ENCODE peak calls at places on chromosomes 13 and 19, in six cellular contexts. W is GM23338, S is dorsolateral prefrontal cortex, C is left ventricle myocardium inferior, L is foreskin fibroblast, R is astrocyte of the spinal cord. N is an unnamed sample.

GRCh38 chr13:94548382-94549240 is 47.3 kb downstream of the TGDS start:
- DNase-seq in L (peak; percentile 19), S (peak; percentile 51), C (peak; percentile 43), R (peak; percentile 47), W (peak; percentile 80), N (peak; percentile 39)

GRCh38 chr13:109840201-109840892 is 54.0 kb upstream of the IRS2 start:
- DNase-seq in R (peak; percentile 34), C (no peak), S (no peak), W (no peak), L (peak; percentile 85), N (peak; percentile 69)

GRCh38 chr19:51023946-51024345 is 2.5 kb downstream of the KLK11 start:
- DNase-seq in C (no peak), S (no peak), R (no peak), W (no peak), L (no peak), N (no peak)

GRCh38 chr13:35526577-35526976 is 50.1 kb upstream of the MAB21L1 start:
- DNase-seq in L (no peak), C (no peak), R (no peak), W (no peak), S (no peak), N (no peak)

GRCh38 chr13:27023385-27023784 is 148.2 kb downstream of the USP12 start:
- DNase-seq in R (no peak), L (no peak), S (no peak), C (no peak), W (no peak), N (no peak)

GRCh38 chr13:40552895-40553294 is 113.5 kb downstream of the FOXO1 start:
- DNase-seq in R (no peak), W (no peak), S (no peak), L (no peak), C (no peak), N (no peak)

GRCh38 chr19:24046550-24046949 is 40.4 kb upstream of the ZNF254 start:
- DNase-seq in C (no peak), S (no peak), R (no peak), L (no peak), W (no peak), N (no peak)

GRCh38 chr13:63075126-63075525 is 1659.5 kb upstream of the PCDH20 start:
- DNase-seq in L (no peak), R (no peak), S (no peak), C (no peak), W (no peak), N (no peak)

GRCh38 chr19:17405250-17406038 is at the start of gene BST2:
- DNase-seq in C (peak; percentile 46), W (peak; percentile 78), R (peak; percentile 42), S (no peak), L (no peak), N (no peak)

GRCh38 chr13:38687246-38688229 is 661 bp downstream of the FREM2 start:
- DNase-seq in R (peak; percentile 36), L (no peak), C (no peak), S (peak; percentile 47), W (peak; percentile 69), N (peak; percentile 5)

GRCh38 chr13:77239312-77239711 is 87.6 kb downstream of the MYCBP2 start:
- DNase-seq in W (no peak), C (no peak), R (peak; percentile 4), S (no peak), L (peak; percentile 11), N (peak; percentile 56)

GRCh38 chr13:26247608-26248007 is 6.3 kb upstream of the CDK8 start:
- DNase-seq in R (no peak), S (no peak), C (no peak), W (no peak), L (no peak), N (peak; percentile 25)

GRCh38 chr19:47470447-47471195 is 1.1 kb downstream of the SLC8A2 start:
- DNase-seq in W (no peak), R (no peak), C (no peak), L (no peak), S (no peak), N (no peak)

GRCh38 chr19:29855771-29856510 is 44.1 kb downstream of the CCNE1 start:
- DNase-seq in L (no peak), R (no peak), S (no peak), C (no peak), W (no peak), N (no peak)

GRCh38 chr13:99442273-99442895 is 58.9 kb upstream of the TM9SF2 start:
- DNase-seq in W (peak; percentile 62), S (no peak), R (peak; percentile 49), L (no peak), C (no peak), N (peak; percentile 56)

GRCh38 chr13:83121904-83122303 is 760.4 kb downstream of the SLITRK1 start:
- DNase-seq in L (no peak), W (no peak), S (no peak), R (no peak), C (no peak), N (peak; percentile 1)

GRCh38 chr19:42309686-42310085 is 3.4 kb upstream of the TMEM145 start:
- DNase-seq in L (no peak), C (no peak), R (no peak), S (no peak), W (no peak), N (no peak)

GRCh38 chr13:46053162-46054012 is 841 bp upstream of the ZC3H13 start:
- DNase-seq in W (peak; percentile 11), R (peak; percentile 2), L (no peak), S (no peak), C (no peak), N (no peak)

GRCh38 chr19:8396563-8397203 is 6.5 kb downstream of the RAB11B start:
- DNase-seq in S (peak; percentile 71), C (peak; percentile 71), R (peak; percentile 35), L (peak; percentile 49), W (peak; percentile 86), N (peak; percentile 56)

GRCh38 chr19:50639121-50640112 is at the start of gene SYT3:
- DNase-seq in L (peak; percentile 24), W (peak; percentile 91), C (peak; percentile 36), R (no peak), S (peak; percentile 85), N (peak; percentile 16)

GRCh38 chr19:3270908-3271307 is 46.4 kb downstream of the CELF5 start:
- DNase-seq in S (peak; percentile 85), C (no peak), W (peak; percentile 96), R (peak; percentile 19), L (no peak), N (peak; percentile 61)

GRCh38 chr13:85261757-85262346 is 537.4 kb downstream of the SLITRK6 start:
- DNase-seq in W (peak; percentile 11), S (no peak), C (no peak), R (peak; percentile 15), L (no peak), N (peak; percentile 0)

GRCh38 chr13:27006519-27007161 is 165.0 kb downstream of the USP12 start:
- DNase-seq in W (peak; percentile 55), S (peak; percentile 64), R (no peak), L (peak; percentile 24), C (no peak), N (peak; percentile 32)

GRCh38 chr13:75214846-75215245 is 267.1 kb downstream of the TBC1D4 start:
- DNase-seq in S (no peak), W (no peak), L (no peak), C (no peak), R (no peak), N (no peak)

GRCh38 chr13:112793545-112794445 is 104.0 kb downstream of the ATP11A start:
- DNase-seq in R (no peak), W (no peak), L (no peak), C (no peak), S (no peak), N (no peak)

DNA sequence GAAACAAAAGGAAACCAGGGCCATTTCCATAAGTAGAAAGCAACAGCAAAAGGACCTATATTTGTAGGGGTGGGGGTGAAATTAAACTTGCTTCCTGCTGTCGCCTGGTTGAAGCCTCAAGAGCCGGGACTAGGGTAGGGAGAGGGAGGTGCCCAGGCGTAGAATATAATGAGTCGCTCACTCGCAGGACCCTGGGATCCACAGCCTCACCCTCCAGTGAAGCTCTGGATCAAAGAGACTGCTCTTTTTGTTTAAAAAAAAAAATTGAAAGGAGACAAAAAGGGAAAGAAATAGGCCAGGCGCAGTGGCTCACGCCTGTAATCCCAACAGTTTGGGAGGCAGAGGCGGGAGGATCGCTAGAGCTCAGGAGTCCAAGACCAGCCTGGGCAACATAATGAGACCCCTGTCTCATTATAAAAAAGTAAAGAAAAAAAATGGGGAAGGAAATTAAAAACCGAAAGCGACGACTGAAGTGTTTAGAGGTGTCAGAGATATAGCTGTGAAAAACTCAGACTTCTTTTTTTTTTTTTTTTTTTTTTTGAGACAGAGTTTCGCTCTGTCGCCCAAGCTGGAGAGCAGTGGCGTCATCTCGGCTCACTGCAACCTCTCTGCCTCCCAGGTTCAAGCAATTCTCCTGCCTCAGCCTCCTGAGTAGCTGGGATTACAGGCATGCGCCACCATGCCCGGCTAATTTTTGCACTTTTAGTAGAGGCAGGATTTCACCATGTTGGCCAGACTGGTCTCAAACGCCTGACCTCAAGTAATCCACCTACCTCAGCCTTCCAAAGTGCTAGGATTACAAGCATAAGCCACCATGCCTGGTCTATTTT is 10.9 kb upstream of the ADGRE5 start:
- DNase-seq in C (no peak), R (no peak), W (no peak), L (no peak), S (no peak), N (no peak)
- H3K4me3 ChIP-seq in C (peak overlapping the region; percentile 15), R (no peak overlapping the region), W (no peak overlapping the region), L (no peak overlapping the region), S (no peak overlapping the region), N (no peak overlapping the region)

DNA sequence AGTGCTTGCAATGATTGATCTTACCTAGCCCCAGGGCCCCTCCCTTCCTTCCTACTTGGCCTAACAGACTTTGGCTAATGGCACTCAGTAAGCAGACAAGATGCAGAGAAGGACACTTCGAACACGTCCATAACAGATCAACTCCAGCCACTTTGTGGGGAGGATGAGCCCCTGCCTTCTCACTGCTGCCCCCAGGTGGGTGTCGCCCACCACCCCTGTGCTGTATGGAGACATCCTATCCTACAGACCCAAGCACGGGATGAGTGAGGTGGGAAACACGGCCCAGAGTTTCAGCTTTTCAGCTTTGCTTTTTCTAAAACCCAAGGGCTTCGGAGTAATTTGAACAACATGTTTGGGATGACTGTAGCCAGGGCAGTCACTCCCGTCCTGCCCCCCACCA is 5.5 kb downstream of the SLC7A1 start:
- DNase-seq in S (no peak), W (peak; percentile 62), C (no peak), R (no peak), L (no peak), N (no peak)
- TF ChIP-seq CTCF in S (no peak), W (peak; percentile 64), C (no peak), R (peak; percentile 30), L (no peak), N (no peak)

GRCh38 chr19:6055013-6055795 is 55.1 kb downstream of the RFX2 start:
- DNase-seq in C (no peak), S (no peak), L (no peak), R (no peak), W (no peak), N (no peak)

GRCh38 chr19:6058411-6059201 is 51.7 kb downstream of the RFX2 start:
- DNase-seq in R (no peak), W (no peak), L (no peak), S (no peak), C (no peak), N (no peak)

GRCh38 chr19:6056801-6057650 is 53.3 kb downstream of the RFX2 start:
- DNase-seq in W (peak; percentile 68), C (peak; percentile 76), L (peak; percentile 89), S (no peak), R (peak; percentile 94), N (peak; percentile 97)

GRCh38 chr19:6057651-6058365 is 52.5 kb downstream of the RFX2 start:
- DNase-seq in C (no peak), S (no peak), R (no peak), W (no peak), L (no peak), N (no peak)

GRCh38 chr19:6056282-6056741 is 54.0 kb downstream of the RFX2 start:
- DNase-seq in R (no peak), W (no peak), C (no peak), S (no peak), L (no peak), N (no peak)
- H3K4me3 ChIP-seq in R (no peak overlapping the region), W (no peak overlapping the region), C (peak overlapping the region; percentile 44), S (no peak overlapping the region), L (no peak overlapping the region), N (no peak overlapping the region)

GRCh38 chr13:30832845-30833332 is 73.2 kb upstream of the MEDAG start:
- DNase-seq in C (peak; percentile 29), W (peak; percentile 33), L (no peak), S (no peak), R (peak; percentile 74), N (no peak)
- TF ChIP-seq CTCF in C (no peak), W (no peak), L (no peak), S (no peak), R (no peak), N (no peak)